ENCODE peak calls at places on chromosome 16, in nine cellular contexts. One of them, this sample, is unnamed.

GRCh38 chr16:88617268-88618031 is 20.9 kb upstream of the IL17C start:
- DNase-seq in astrocyte: no peak
- DNase-seq in SK-N-SH: no peak
- DNase-seq in neural progenitor cell: no peak
- DNase-seq in endothelial cell of umbilical vein: no peak
- DNase-seq in IMR-90: peak; percentile 66
- DNase-seq in GM23248: no peak
- DNase-seq in OCI-LY7: no peak
- DNase-seq in mammary epithelial cell: no peak
- DNase-seq in this sample: no peak

GRCh38 chr16:62404857-62405611 is 368.8 kb upstream of the CDH8 start:
- DNase-seq in GM23248: no peak
- DNase-seq in IMR-90: no peak
- DNase-seq in mammary epithelial cell: no peak
- DNase-seq in astrocyte: no peak
- DNase-seq in endothelial cell of umbilical vein: no peak
- DNase-seq in SK-N-SH: no peak
- DNase-seq in OCI-LY7: no peak
- DNase-seq in neural progenitor cell: no peak
- DNase-seq in this sample: no peak

GRCh38 chr16:60905806-60906205 is 1130.4 kb downstream of the CDH8 start:
- DNase-seq in neural progenitor cell: peak; percentile 74
- DNase-seq in IMR-90: no peak
- DNase-seq in mammary epithelial cell: no peak
- DNase-seq in GM23248: no peak
- DNase-seq in endothelial cell of umbilical vein: no peak
- DNase-seq in SK-N-SH: no peak
- DNase-seq in OCI-LY7: no peak
- DNase-seq in astrocyte: peak; percentile 82
- DNase-seq in this sample: no peak

GRCh38 chr16:70692481-70693203 is 6.8 kb upstream of the MTSS2 start:
- DNase-seq in GM23248: no peak
- DNase-seq in IMR-90: no peak
- DNase-seq in OCI-LY7: no peak
- DNase-seq in mammary epithelial cell: no peak
- DNase-seq in SK-N-SH: no peak
- DNase-seq in endothelial cell of umbilical vein: no peak
- DNase-seq in astrocyte: no peak
- DNase-seq in neural progenitor cell: no peak
- DNase-seq in this sample: no peak

GRCh38 chr16:11175850-11176341 is 80.1 kb downstream of the SOCS1 start:
- DNase-seq in neural progenitor cell: no peak
- DNase-seq in SK-N-SH: no peak
- DNase-seq in astrocyte: no peak
- DNase-seq in mammary epithelial cell: no peak
- DNase-seq in GM23248: no peak
- DNase-seq in OCI-LY7: no peak
- DNase-seq in endothelial cell of umbilical vein: no peak
- DNase-seq in IMR-90: no peak
- DNase-seq in this sample: no peak

GRCh38 chr16:67014641-67015315 is 14.2 kb upstream of the CBFB start:
- DNase-seq in mammary epithelial cell: no peak
- DNase-seq in neural progenitor cell: no peak
- DNase-seq in astrocyte: no peak
- DNase-seq in SK-N-SH: no peak
- DNase-seq in IMR-90: no peak
- DNase-seq in GM23248: no peak
- DNase-seq in OCI-LY7: no peak
- DNase-seq in endothelial cell of umbilical vein: no peak
- DNase-seq in this sample: no peak

GRCh38 chr16:1178295-1178910 is 25.5 kb downstream of the CACNA1H start:
- DNase-seq in mammary epithelial cell: no peak
- DNase-seq in neural progenitor cell: no peak
- DNase-seq in endothelial cell of umbilical vein: no peak
- DNase-seq in astrocyte: no peak
- DNase-seq in OCI-LY7: no peak
- DNase-seq in IMR-90: no peak
- DNase-seq in SK-N-SH: no peak
- DNase-seq in GM23248: no peak
- DNase-seq in this sample: no peak

GRCh38 chr16:89369266-89369895 is 121.0 kb downstream of the ANKRD11 start:
- DNase-seq in GM23248: no peak
- DNase-seq in mammary epithelial cell: no peak
- DNase-seq in SK-N-SH: no peak
- DNase-seq in neural progenitor cell: no peak
- DNase-seq in endothelial cell of umbilical vein: no peak
- DNase-seq in OCI-LY7: no peak
- DNase-seq in astrocyte: no peak
- DNase-seq in IMR-90: no peak
- DNase-seq in this sample: no peak

GRCh38 chr16:19463468-19464315 is 46.0 kb downstream of the TMC5 start:
- DNase-seq in IMR-90: no peak
- DNase-seq in neural progenitor cell: no peak
- DNase-seq in astrocyte: no peak
- DNase-seq in SK-N-SH: no peak
- DNase-seq in OCI-LY7: no peak
- DNase-seq in GM23248: no peak
- DNase-seq in mammary epithelial cell: peak; percentile 6
- DNase-seq in endothelial cell of umbilical vein: no peak
- DNase-seq in this sample: no peak

GRCh38 chr16:88584676-88585075 is 14.5 kb downstream of the ZC3H18 start:
- DNase-seq in endothelial cell of umbilical vein: no peak
- DNase-seq in astrocyte: no peak
- DNase-seq in SK-N-SH: no peak
- DNase-seq in OCI-LY7: no peak
- DNase-seq in GM23248: no peak
- DNase-seq in mammary epithelial cell: no peak
- DNase-seq in neural progenitor cell: no peak
- DNase-seq in IMR-90: no peak
- DNase-seq in this sample: no peak

GRCh38 chr16:70804153-70804728 is 3.3 kb upstream of the VAC14 start:
- DNase-seq in endothelial cell of umbilical vein: peak; percentile 34
- DNase-seq in GM23248: peak; percentile 78
- DNase-seq in SK-N-SH: no peak
- DNase-seq in mammary epithelial cell: peak; percentile 91
- DNase-seq in IMR-90: peak; percentile 93
- DNase-seq in astrocyte: peak; percentile 92
- DNase-seq in OCI-LY7: no peak
- DNase-seq in neural progenitor cell: no peak
- DNase-seq in this sample: no peak

GRCh38 chr16:17336501-17336900 is 134.3 kb downstream of the XYLT1 start:
- DNase-seq in SK-N-SH: no peak
- DNase-seq in IMR-90: no peak
- DNase-seq in GM23248: no peak
- DNase-seq in neural progenitor cell: no peak
- DNase-seq in endothelial cell of umbilical vein: no peak
- DNase-seq in mammary epithelial cell: no peak
- DNase-seq in astrocyte: no peak
- DNase-seq in OCI-LY7: no peak
- DNase-seq in this sample: no peak
- H2AFZ ChIP-seq in SK-N-SH: no peak overlapping the region
- H2AFZ ChIP-seq in IMR-90: no peak overlapping the region
- H2AFZ ChIP-seq in GM23248: no peak overlapping the region
- H2AFZ ChIP-seq in neural progenitor cell: no peak overlapping the region
- H2AFZ ChIP-seq in endothelial cell of umbilical vein: no peak overlapping the region
- H2AFZ ChIP-seq in mammary epithelial cell: no peak overlapping the region
- H2AFZ ChIP-seq in astrocyte: no peak overlapping the region
- H2AFZ ChIP-seq in OCI-LY7: no peak overlapping the region
- H2AFZ ChIP-seq in this sample: no peak overlapping the region

DNA sequence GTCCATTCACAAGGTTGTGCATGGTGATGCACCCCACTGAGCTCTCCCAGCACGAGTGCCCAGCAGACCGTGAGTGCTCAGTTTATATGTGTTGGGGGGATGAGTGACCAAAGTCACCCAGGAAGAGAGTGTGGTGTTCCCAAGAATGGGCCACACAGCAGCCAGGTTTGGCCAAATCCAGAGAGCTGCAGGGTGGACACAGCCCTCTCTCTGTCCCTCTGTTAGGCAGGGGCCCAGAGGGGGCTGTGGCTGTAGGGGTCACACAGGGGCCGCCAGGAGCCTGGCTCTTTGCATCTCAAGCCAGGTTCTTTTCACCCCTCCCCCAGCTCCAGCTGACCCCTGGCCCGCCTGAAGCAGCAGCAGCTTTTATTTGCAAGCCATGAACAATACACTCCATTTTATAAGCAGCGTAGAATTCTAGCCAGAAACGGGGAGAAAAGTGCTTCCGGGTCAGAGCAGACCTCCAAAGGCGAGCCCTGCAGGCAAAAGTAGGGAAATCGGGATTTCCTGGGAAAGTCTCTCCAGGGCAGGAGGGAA is 13.3 kb downstream of the COTL1 start:
- DNase-seq in GM23248: no peak
- DNase-seq in astrocyte: no peak
- DNase-seq in endothelial cell of umbilical vein: no peak
- DNase-seq in IMR-90: no peak
- DNase-seq in OCI-LY7: no peak
- DNase-seq in SK-N-SH: no peak
- DNase-seq in neural progenitor cell: peak; percentile 66
- DNase-seq in mammary epithelial cell: no peak
- DNase-seq in this sample: no peak
- H3K27ac ChIP-seq in GM23248: no peak overlapping the region
- H3K27ac ChIP-seq in astrocyte: no peak overlapping the region
- H3K27ac ChIP-seq in endothelial cell of umbilical vein: no peak overlapping the region
- H3K27ac ChIP-seq in IMR-90: peak overlapping the region; percentile 39
- H3K27ac ChIP-seq in OCI-LY7: peak overlapping the region; percentile 3
- H3K27ac ChIP-seq in SK-N-SH: no peak overlapping the region
- H3K27ac ChIP-seq in neural progenitor cell: peak overlapping the region; percentile 78
- H3K27ac ChIP-seq in mammary epithelial cell: no peak overlapping the region
- H3K27ac ChIP-seq in this sample: peak overlapping the region; percentile 99

DNA sequence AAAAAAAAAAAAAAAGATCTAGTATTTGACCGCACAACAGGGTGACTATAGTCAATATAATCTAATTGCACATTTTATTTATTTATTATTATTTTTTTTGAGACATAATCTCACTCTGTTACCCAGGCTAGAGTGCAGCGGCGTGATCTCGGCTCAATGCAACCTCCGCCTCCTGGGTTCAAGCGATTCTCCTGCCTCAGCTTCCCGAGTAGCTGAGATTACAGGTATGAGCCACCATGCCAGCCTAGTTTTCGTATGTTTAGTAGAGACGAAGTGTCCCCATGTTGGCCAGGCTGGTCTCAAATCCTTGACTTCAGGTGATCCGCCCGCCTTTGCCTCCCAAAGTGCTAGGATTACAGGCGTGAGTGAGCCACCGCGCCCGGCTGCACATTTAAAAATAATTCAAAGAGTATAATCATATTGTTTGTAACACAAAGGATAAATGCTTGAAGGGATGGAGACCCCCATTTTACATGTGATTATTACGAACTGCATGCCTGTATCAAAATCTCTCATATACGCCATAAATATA is 794 bp downstream of the ANKS3 start:
- DNase-seq in IMR-90: no peak
- DNase-seq in mammary epithelial cell: no peak
- DNase-seq in neural progenitor cell: no peak
- DNase-seq in astrocyte: no peak
- DNase-seq in endothelial cell of umbilical vein: no peak
- DNase-seq in OCI-LY7: no peak
- DNase-seq in GM23248: peak; percentile 19
- DNase-seq in SK-N-SH: no peak
- DNase-seq in this sample: no peak
- H2AFZ ChIP-seq in IMR-90: no peak overlapping the region
- H2AFZ ChIP-seq in mammary epithelial cell: no peak overlapping the region
- H2AFZ ChIP-seq in neural progenitor cell: no peak overlapping the region
- H2AFZ ChIP-seq in astrocyte: peak overlapping the region; percentile 99
- H2AFZ ChIP-seq in endothelial cell of umbilical vein: peak overlapping the region; percentile 99
- H2AFZ ChIP-seq in OCI-LY7: peak overlapping the region; percentile 87
- H2AFZ ChIP-seq in GM23248: peak overlapping the region; percentile 98
- H2AFZ ChIP-seq in SK-N-SH: peak overlapping the region; percentile 90
- H2AFZ ChIP-seq in this sample: peak overlapping the region; percentile 70

DNA sequence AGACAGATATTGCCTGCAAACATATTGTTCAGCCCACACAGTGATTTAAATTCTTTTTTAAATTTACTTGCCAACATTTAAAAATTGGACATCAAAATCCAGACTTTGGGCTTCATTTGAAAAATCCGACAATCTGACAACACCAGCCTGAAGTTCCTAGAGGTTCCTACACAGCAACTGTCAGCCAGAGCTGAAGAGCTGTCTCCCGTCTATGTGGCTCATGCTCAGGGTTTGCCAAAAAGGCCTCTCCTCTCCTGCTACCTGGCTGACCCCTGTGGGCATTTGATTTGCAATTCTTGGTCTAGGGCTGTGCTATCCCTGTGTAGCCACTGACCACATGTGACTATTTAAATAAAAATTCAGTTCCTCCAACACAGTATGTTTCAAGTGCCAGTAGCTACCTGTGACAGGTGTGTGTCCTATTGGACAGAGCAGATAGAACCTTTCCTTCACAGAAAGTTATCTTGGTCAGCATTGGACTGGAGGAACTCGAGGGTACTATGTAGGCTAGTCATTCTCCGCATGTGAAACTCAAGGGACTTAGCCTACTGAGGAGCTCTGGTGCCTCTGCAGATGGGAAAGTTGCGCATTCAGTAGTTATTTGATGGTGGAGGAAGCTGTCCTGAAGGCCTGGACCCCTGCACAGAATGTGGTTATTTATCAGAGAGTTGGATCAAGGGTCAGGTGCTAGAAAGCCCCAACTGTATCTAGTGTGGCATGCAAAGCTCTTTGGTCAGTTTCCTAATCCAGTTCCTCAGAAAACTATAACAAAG is 2.7 kb downstream of the LYRM1 start:
- DNase-seq in OCI-LY7: no peak
- DNase-seq in astrocyte: no peak
- DNase-seq in neural progenitor cell: no peak
- DNase-seq in SK-N-SH: no peak
- DNase-seq in GM23248: no peak
- DNase-seq in endothelial cell of umbilical vein: peak; percentile 43
- DNase-seq in IMR-90: no peak
- DNase-seq in mammary epithelial cell: no peak
- DNase-seq in this sample: no peak
- H3K27ac ChIP-seq in OCI-LY7: no peak overlapping the region
- H3K27ac ChIP-seq in astrocyte: no peak overlapping the region
- H3K27ac ChIP-seq in neural progenitor cell: no peak overlapping the region
- H3K27ac ChIP-seq in SK-N-SH: no peak overlapping the region
- H3K27ac ChIP-seq in GM23248: no peak overlapping the region
- H3K27ac ChIP-seq in endothelial cell of umbilical vein: peak overlapping the region; percentile 100
- H3K27ac ChIP-seq in IMR-90: no peak overlapping the region
- H3K27ac ChIP-seq in mammary epithelial cell: no peak overlapping the region
- H3K27ac ChIP-seq in this sample: peak overlapping the region; percentile 74

GRCh38 chr16:57977418-57978069 is 6.6 kb upstream of the CNGB1 start:
- DNase-seq in OCI-LY7: no peak
- DNase-seq in mammary epithelial cell: no peak
- DNase-seq in astrocyte: no peak
- DNase-seq in SK-N-SH: peak; percentile 61
- DNase-seq in endothelial cell of umbilical vein: no peak
- DNase-seq in neural progenitor cell: peak; percentile 44
- DNase-seq in GM23248: no peak
- DNase-seq in IMR-90: no peak
- DNase-seq in this sample: no peak
- H2AFZ ChIP-seq in OCI-LY7: no peak overlapping the region
- H2AFZ ChIP-seq in mammary epithelial cell: no peak overlapping the region
- H2AFZ ChIP-seq in astrocyte: no peak overlapping the region
- H2AFZ ChIP-seq in SK-N-SH: no peak overlapping the region
- H2AFZ ChIP-seq in endothelial cell of umbilical vein: no peak overlapping the region
- H2AFZ ChIP-seq in neural progenitor cell: no peak overlapping the region
- H2AFZ ChIP-seq in GM23248: no peak overlapping the region
- H2AFZ ChIP-seq in IMR-90: no peak overlapping the region
- H2AFZ ChIP-seq in this sample: no peak overlapping the region

GRCh38 chr16:72997141-72997542 is 50.8 kb downstream of the ZFHX3 start:
- DNase-seq in GM23248: peak; percentile 55
- DNase-seq in IMR-90: peak; percentile 18
- DNase-seq in endothelial cell of umbilical vein: no peak
- DNase-seq in SK-N-SH: no peak
- DNase-seq in neural progenitor cell: no peak
- DNase-seq in mammary epithelial cell: peak; percentile 54
- DNase-seq in OCI-LY7: no peak
- DNase-seq in astrocyte: no peak
- DNase-seq in this sample: no peak
- H3K27ac ChIP-seq in GM23248: no peak overlapping the region
- H3K27ac ChIP-seq in IMR-90: no peak overlapping the region
- H3K27ac ChIP-seq in endothelial cell of umbilical vein: no peak overlapping the region
- H3K27ac ChIP-seq in SK-N-SH: no peak overlapping the region
- H3K27ac ChIP-seq in neural progenitor cell: no peak overlapping the region
- H3K27ac ChIP-seq in mammary epithelial cell: no peak overlapping the region
- H3K27ac ChIP-seq in OCI-LY7: no peak overlapping the region
- H3K27ac ChIP-seq in astrocyte: no peak overlapping the region
- H3K27ac ChIP-seq in this sample: no peak overlapping the region